ENCODE peak calls at places on chromosomes 13 and 19, in ten cellular contexts. W, B, T, P, X, O, J, K, I and D are unnamed samples.
A peak's percentile ranks its signal among the peaks of the same experiment; 100 is the strongest.

GRCh38 chr13:93745884-93746283 is 519.3 kb downstream of the GPC6 start:
- DNase-seq in B (no peak), X (no peak), W (no peak), J (no peak), K (no peak), O (no peak), T (no peak), I (no peak), P (no peak), D (no peak)

GRCh38 chr13:47726394-47726793 is 274.7 kb downstream of the SUCLA2 start:
- DNase-seq in P (no peak), W (no peak), T (no peak), K (no peak), B (no peak), J (no peak), I (no peak), O (no peak), X (no peak), D (no peak)

GRCh38 chr13:100588350-100589177 is at the start of gene GGACT:
- DNase-seq in X (peak; percentile 91), K (peak; percentile 72), J (peak; percentile 89), O (peak; percentile 67), W (peak; percentile 66), P (peak; percentile 82), T (peak; percentile 73), I (peak; percentile 28), B (peak; percentile 13), D (peak; percentile 66)

GRCh38 chr19:5205388-5205787 is 135.2 kb downstream of the PTPRS start:
- DNase-seq in I (no peak), W (no peak), T (no peak), P (no peak), K (no peak), O (no peak), J (no peak), X (no peak), B (no peak), D (no peak)

GRCh38 chr13:97395437-97396136 is 38.4 kb upstream of the RAP2A start:
- DNase-seq in W (no peak), J (no peak), O (no peak), B (no peak), K (no peak), T (no peak), I (no peak), P (no peak), X (no peak), D (no peak)

GRCh38 chr13:40664100-40665060 is 2.1 kb downstream of the FOXO1 start:
- DNase-seq in B (no peak), I (peak; percentile 73), T (peak; percentile 65), K (peak; percentile 86), O (peak; percentile 60), J (peak; percentile 91), W (peak; percentile 86), P (peak; percentile 86), X (peak; percentile 50), D (peak; percentile 66)

GRCh38 chr13:35855531-35856019 is 275.6 kb downstream of the DCLK1 start:
- DNase-seq in K (no peak), I (no peak), B (no peak), T (no peak), P (no peak), W (no peak), O (no peak), X (no peak), J (no peak), D (no peak)

GRCh38 chr13:99665716-99666115 is 164.4 kb downstream of the TM9SF2 start:
- DNase-seq in P (no peak), K (no peak), W (no peak), J (no peak), T (no peak), X (no peak), B (no peak), O (no peak), I (no peak), D (no peak)

GRCh38 chr19:38033658-38034150 is 126.7 kb downstream of the SIPA1L3 start:
- DNase-seq in W (no peak), J (no peak), B (peak; percentile 81), I (no peak), T (no peak), P (no peak), O (no peak), X (no peak), K (no peak), D (no peak)

GRCh38 chr19:14689598-14690503 is at the start of gene ZNF333:
- DNase-seq in I (peak; percentile 95), X (peak; percentile 99), O (peak; percentile 96), W (peak; percentile 96), K (peak; percentile 90), J (peak; percentile 98), B (peak; percentile 68), T (peak; percentile 95), P (peak; percentile 98), D (peak; percentile 94)

GRCh38 chr13:72953391-72953960 is 105.3 kb upstream of the KLF5 start:
- DNase-seq in X (no peak), J (peak; percentile 78), T (no peak), K (peak; percentile 92), B (no peak), W (no peak), O (no peak), P (peak; percentile 93), I (no peak), D (peak; percentile 29)

GRCh38 chr13:91359071-91359470 is 11.6 kb downstream of the MIR17HG start:
- DNase-seq in T (no peak), I (no peak), O (no peak), K (no peak), B (no peak), P (no peak), J (no peak), X (no peak), W (no peak), D (no peak)

GRCh38 chr19:21891086-21891485 is 55.1 kb upstream of the ZNF43 start:
- DNase-seq in J (no peak), X (no peak), P (no peak), T (no peak), B (no peak), O (no peak), K (no peak), W (no peak), I (no peak), D (no peak)
- TF ChIP-seq CTCF in J (no peak), X (no peak), P (no peak), T (no peak), B (no peak), O (no peak), K (no peak), W (no peak), I (no peak), D (no peak)

DNA sequence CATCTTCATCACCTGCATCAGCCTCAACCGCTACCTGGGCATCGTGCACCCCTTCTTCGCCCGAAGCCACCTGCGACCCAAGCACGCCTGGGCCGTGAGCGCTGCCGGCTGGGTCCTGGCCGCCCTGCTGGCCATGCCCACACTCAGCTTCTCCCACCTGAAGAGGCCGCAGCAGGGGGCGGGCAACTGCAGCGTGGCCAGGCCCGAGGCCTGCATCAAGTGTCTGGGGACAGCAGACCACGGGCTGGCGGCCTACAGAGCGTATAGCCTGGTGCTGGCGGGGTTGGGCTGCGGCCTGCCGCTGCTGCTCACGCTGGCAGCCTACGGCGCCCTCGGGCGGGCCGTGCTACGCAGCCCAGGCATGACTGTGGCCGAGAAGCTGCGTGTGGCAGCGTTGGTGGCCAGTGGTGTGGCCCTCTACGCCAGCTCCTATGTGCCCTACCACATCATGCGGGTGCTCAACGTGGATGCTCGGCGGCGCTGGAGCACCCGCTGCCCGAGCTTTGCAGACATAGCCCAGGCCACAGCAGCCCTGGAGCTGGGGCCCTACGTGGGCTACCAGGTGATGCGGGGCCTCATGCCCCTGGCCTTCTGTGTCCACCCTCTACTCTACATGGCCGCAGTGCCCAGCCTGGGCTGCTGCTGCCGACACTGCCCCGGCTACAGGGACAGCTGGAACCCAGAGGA is 2.6 kb downstream of the P2RY11 start:
- DNase-seq in P (peak; percentile 40), J (no peak), T (no peak), O (no peak), B (no peak), I (no peak), K (no peak), W (no peak), X (peak; percentile 18), D (no peak)
- TF ChIP-seq POLR2A in P (no peak), J (no peak), T (no peak), O (no peak), B (peak; percentile 35), I (no peak), K (no peak), W (no peak), X (peak; percentile 82), D (no peak)

GRCh38 chr19:3949997-3950859 is 17.4 kb downstream of the NMRK2 start:
- DNase-seq in I (no peak), J (no peak), O (no peak), P (no peak), B (no peak), W (no peak), K (no peak), X (peak; percentile 61), T (no peak), D (no peak)
- H3K27ac ChIP-seq in I (no peak overlapping the region), J (peak overlapping the region; percentile 72), O (no peak overlapping the region), P (no peak overlapping the region), B (no peak overlapping the region), W (peak overlapping the region; percentile 97), K (no peak overlapping the region), X (peak overlapping the region; percentile 60), T (peak overlapping the region; percentile 59), D (no peak overlapping the region)

GRCh38 chr19:47461876-47462275 is 9.8 kb downstream of the SLC8A2 start:
- DNase-seq in B (no peak), K (no peak), I (no peak), X (no peak), J (no peak), O (no peak), W (no peak), P (no peak), T (no peak), D (no peak)

GRCh38 chr19:47458672-47459071 is 13.0 kb downstream of the SLC8A2 start:
- DNase-seq in P (no peak), X (no peak), B (no peak), K (no peak), J (no peak), W (no peak), T (no peak), I (no peak), O (no peak), D (no peak)

GRCh38 chr19:47459477-47459876 is 12.2 kb downstream of the SLC8A2 start:
- DNase-seq in K (no peak), O (no peak), I (no peak), B (no peak), J (no peak), T (no peak), P (no peak), X (no peak), W (no peak), D (no peak)

DNA sequence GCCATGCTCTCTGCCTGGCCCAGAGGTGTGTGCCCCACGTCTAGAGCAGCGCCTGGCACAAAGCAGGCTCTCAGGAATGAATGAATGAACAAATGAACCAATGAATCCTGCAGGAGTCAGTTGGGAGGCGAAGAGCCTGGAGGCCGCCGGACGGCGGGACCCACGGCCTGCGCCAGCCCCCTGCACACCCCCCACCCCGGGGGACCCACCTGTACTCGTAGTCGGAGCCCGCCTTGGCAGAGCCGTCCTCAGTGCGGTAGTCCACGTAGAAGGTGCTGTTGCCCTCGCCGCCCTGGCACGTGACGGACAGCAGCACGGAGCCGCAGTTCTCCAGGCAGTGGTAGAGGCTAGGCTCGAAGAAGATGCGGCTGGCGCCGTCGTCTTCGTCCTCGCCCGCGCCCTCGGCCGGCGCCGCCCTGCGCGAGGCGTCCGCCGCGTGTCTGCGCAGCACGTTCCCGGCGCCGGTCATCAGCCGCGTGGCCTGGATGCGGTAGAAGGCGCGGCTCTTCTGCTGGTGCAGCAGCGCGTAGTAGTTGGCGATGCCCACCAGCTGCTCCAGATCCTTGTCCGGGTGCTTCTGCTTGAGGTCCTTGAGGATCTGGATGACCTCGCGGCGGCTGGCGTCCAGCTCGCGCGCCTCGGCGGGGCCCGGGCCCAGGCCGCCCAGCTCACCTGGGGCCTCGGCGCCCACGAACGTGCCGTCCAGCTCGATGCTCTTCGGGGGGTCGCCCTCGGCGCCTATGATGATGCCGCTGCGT is 14.8 kb downstream of the SLC8A2 start:
- DNase-seq in B (no peak), I (no peak), O (no peak), J (no peak), W (no peak), K (no peak), X (no peak), T (no peak), P (no peak), D (no peak)
- TF ChIP-seq CTCF in B (no peak), I (no peak), O (no peak), J (no peak), W (no peak), K (no peak), X (no peak), T (no peak), P (no peak), D (no peak)